ENCODE peak calls at places on chromosomes 12 and 14, in seven cellular contexts. T is RWPE1, Q is heart left ventricle, Y is GM23338, W is tibial artery, J is neural crest cell, R is OCI-LY7. F is an unnamed sample.

GRCh38 chr12:6141048-6141447 is 16.6 kb upstream of the VWF start:
- DNase-seq in T (no peak), Q (peak; percentile 50), Y (no peak), W (peak; percentile 30), J (no peak), R (peak; percentile 50), F (no peak)

GRCh38 chr12:50750366-50750765 is 13.5 kb upstream of the ATF1 start:
- DNase-seq in T (no peak), Q (no peak), Y (no peak), W (no peak), J (no peak), R (no peak), F (no peak)

GRCh38 chr12:57158186-57158585 is 10.8 kb upstream of the LRP1-AS start:
- DNase-seq in T (no peak), Q (no peak), Y (no peak), W (no peak), J (no peak), R (no peak), F (no peak)

GRCh38 chr14:94329857-94330256 is 6.7 kb upstream of the SERPINA6 start:
- DNase-seq in T (no peak), Q (no peak), Y (no peak), W (no peak), J (no peak), R (no peak), F (no peak)

GRCh38 chr14:69069020-69069421 is 83.9 kb downstream of the DCAF5 start:
- DNase-seq in T (no peak), Q (no peak), Y (no peak), W (no peak), J (no peak), R (no peak), F (no peak)

GRCh38 chr14:34833545-34834523 is 41.3 kb downstream of the BAZ1A start:
- DNase-seq in T (no peak), Q (no peak), Y (no peak), W (no peak), J (no peak), R (no peak), F (no peak)

GRCh38 chr14:55245657-55246268 is 25.5 kb upstream of the FBXO34 start:
- DNase-seq in T (no peak), Q (no peak), Y (peak; percentile 64), W (no peak), J (no peak), R (peak; percentile 33), F (peak; percentile 23)

GRCh38 chr12:49364989-49365388 is 2.3 kb upstream of the SPATS2 start:
- DNase-seq in T (peak; percentile 85), Q (no peak), Y (no peak), W (no peak), J (no peak), R (no peak), F (no peak)

GRCh38 chr12:93380480-93381121 is 2.9 kb downstream of the NUDT4 start:
- DNase-seq in T (peak; percentile 52), Q (no peak), Y (peak; percentile 30), W (no peak), J (no peak), R (peak; percentile 53), F (peak; percentile 12)

GRCh38 chr12:1927751-1928351 is 9.4 kb upstream of the CACNA2D4 start:
- DNase-seq in T (no peak), Q (peak; percentile 73), Y (no peak), W (no peak), J (no peak), R (no peak), F (peak; percentile 65)

GRCh38 chr12:12590961-12591360 is 20.7 kb upstream of the CREBL2 start:
- DNase-seq in T (no peak), Q (no peak), Y (no peak), W (no peak), J (no peak), R (no peak), F (no peak)

GRCh38 chr14:94769413-94770250 is at the start of gene GSC:
- DNase-seq in T (no peak), Q (peak; percentile 46), Y (peak; percentile 89), W (no peak), J (peak; percentile 44), R (no peak), F (peak; percentile 45)

GRCh38 chr14:101147848-101148247 is 244.3 kb upstream of the RTL1 start:
- DNase-seq in T (no peak), Q (no peak), Y (no peak), W (no peak), J (no peak), R (no peak), F (no peak)

GRCh38 chr14:95515523-95516517 is 630 bp downstream of the SYNE3 start:
- DNase-seq in T (no peak), Q (peak; percentile 78), Y (peak; percentile 78), W (peak; percentile 74), J (peak; percentile 58), R (peak; percentile 88), F (peak; percentile 80)

GRCh38 chr14:77475432-77476115 is 17.7 kb downstream of the AHSA1 start:
- DNase-seq in T (no peak), Q (no peak), Y (no peak), W (no peak), J (no peak), R (no peak), F (no peak)

GRCh38 chr12:46177842-46178608 is 90.8 kb downstream of the SLC38A1 start:
- DNase-seq in T (no peak), Q (no peak), Y (no peak), W (no peak), J (no peak), R (no peak), F (no peak)

GRCh38 chr12:56671608-56672007 is 16.5 kb downstream of the PTGES3 start:
- DNase-seq in T (no peak), Q (no peak), Y (no peak), W (no peak), J (no peak), R (no peak), F (no peak)

GRCh38 chr14:63438065-63438757 is 105.0 kb downstream of the PPP2R5E start:
- DNase-seq in T (peak; percentile 92), Q (peak; percentile 40), Y (peak; percentile 36), W (peak; percentile 64), J (no peak), R (peak; percentile 14), F (peak; percentile 82)

GRCh38 chr14:63448841-63449240 is 94.3 kb downstream of the PPP2R5E start:
- DNase-seq in T (peak; percentile 84), Q (no peak), Y (no peak), W (no peak), J (no peak), R (no peak), F (no peak)

GRCh38 chr14:63443361-63443760 is 99.8 kb downstream of the PPP2R5E start:
- DNase-seq in T (no peak), Q (no peak), Y (no peak), W (no peak), J (no peak), R (no peak), F (no peak)

GRCh38 chr14:63443988-63444387 is 99.2 kb downstream of the PPP2R5E start:
- DNase-seq in T (no peak), Q (no peak), Y (no peak), W (no peak), J (no peak), R (no peak), F (no peak)
- TF ChIP-seq CTCF in T (no peak), Q (no peak), Y (no peak), W (no peak), J (no peak), R (no peak), F (no peak)

DNA sequence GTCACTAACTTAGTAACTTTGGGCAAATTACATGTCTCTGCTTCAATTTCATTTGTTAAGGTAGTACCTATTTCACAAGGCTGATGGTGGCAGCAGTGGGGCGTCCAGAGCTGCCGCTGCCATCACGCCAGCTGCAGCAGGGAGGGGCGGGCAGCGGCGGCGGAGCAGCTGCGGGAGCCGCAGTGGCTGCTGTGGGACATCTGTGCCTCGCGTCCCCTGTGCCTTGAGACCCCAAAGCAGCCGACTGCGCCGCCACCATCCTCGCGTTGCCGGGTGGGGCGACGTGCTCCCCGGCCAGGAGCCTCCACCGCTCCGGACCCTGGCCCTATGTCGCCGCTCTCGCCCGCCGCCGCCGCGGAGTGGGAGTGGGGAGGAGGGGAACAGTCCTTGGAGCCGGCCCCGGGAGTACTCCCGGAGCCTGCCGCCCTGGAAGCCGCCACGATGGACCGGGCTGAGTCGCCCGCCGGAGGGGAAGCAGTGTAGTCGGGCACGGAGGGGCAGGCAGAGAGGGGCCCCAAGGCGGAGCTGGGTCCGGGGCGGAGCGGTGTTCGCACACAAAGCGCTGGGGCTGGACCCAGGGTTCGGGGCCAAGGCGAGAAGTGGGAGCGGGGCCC is 51.4 kb downstream of the A2M start:
- DNase-seq in T (peak; percentile 47), Q (peak; percentile 70), Y (peak; percentile 78), W (peak; percentile 70), J (peak; percentile 57), R (no peak), F (peak; percentile 35)
- TF ChIP-seq CTCF in T (peak; percentile 34), Q (peak; percentile 39), Y (peak; percentile 68), W (peak; percentile 34), J (peak; percentile 70), R (no peak), F (peak; percentile 34)

GRCh38 chr14:56590535-56590951 is 10.9 kb downstream of the TMEM260 start:
- DNase-seq in T (no peak), Q (no peak), Y (peak; percentile 49), W (no peak), J (peak; percentile 3), R (no peak), F (peak; percentile 80)
- TF ChIP-seq CTCF in T (no peak), Q (no peak), Y (no peak), W (no peak), J (no peak), R (no peak), F (peak; percentile 30)

GRCh38 chr12:124369055-124369900 is 74.4 kb downstream of the RFLNA start:
- DNase-seq in T (no peak), Q (peak; percentile 93), Y (no peak), W (peak; percentile 89), J (no peak), R (no peak), F (no peak)
- TF ChIP-seq CTCF in T (no peak), Q (peak; percentile 51), Y (no peak), W (peak; percentile 71), J (no peak), R (no peak), F (no peak)

DNA sequence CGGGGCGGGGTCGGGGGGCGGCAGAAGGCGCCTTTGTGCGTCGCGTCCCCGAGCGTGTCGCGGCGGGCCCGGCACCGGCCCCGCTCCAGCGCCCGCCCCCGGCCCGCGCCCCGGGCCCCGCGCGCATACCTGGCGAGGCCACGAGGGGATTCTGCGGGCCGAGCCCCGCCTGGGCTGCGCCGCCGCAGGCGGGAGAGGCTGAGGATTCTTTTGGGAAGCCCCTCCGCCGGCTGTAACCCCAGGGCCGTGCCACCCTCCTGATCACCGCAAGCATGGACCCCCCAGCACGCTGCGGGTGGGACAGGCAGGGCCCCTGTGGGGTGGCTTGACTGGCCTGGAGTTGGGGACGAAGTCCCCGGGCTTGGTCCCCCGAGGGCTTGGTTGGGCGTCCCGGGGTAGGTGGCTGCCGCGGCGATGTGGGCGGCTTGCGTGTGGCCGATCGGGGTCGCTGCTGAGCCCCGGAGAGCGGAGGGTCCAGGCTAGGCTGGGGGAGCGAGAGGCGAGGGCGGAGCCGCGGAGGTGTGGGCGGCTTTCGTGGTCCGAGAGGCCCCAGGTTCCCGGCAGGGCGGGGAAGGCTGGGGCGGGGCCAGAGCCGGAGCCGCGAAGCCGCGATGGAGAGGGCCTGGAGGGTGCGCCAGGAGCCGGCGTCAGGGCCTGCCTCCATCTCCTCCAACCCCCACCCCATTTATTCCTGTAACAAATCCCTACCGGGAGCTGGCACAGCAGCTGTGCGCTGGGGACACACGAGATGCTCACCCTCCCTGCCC is 28.4 kb upstream of the GPR132 start:
- DNase-seq in T (peak; percentile 84), Q (peak; percentile 81), Y (peak; percentile 94), W (no peak), J (peak; percentile 74), R (no peak), F (peak; percentile 72)
- TF ChIP-seq CTCF in T (peak; percentile 75), Q (peak; percentile 48), Y (peak; percentile 81), W (no peak), J (peak; percentile 69), R (peak; percentile 48), F (peak; percentile 52)